ENCODE peak calls at places on chromosomes 7 and 10, in six cellular contexts. M, N, V, S, L and E are unnamed samples.

GRCh38 chr10:104081998-104082397 is 3.7 kb downstream of the COL17A1 start:
- DNase-seq in M (no peak), N (no peak), V (no peak), S (no peak), L (no peak), E (no peak)

GRCh38 chr10:3995302-3996210 is 210.5 kb upstream of the KLF6 start:
- DNase-seq in M (no peak), N (no peak), V (no peak), S (no peak), L (no peak), E (no peak)

GRCh38 chr10:14971867-14972448 is 12.8 kb downstream of the MEIG1 start:
- DNase-seq in M (no peak), N (peak; percentile 21), V (no peak), S (no peak), L (peak; percentile 46), E (no peak)

GRCh38 chr7:4058158-4058557 is 623.9 kb upstream of the FOXK1 start:
- DNase-seq in M (no peak), N (no peak), V (no peak), S (no peak), L (no peak), E (no peak)

GRCh38 chr7:29091722-29092121 is 54.6 kb downstream of the CPVL start:
- DNase-seq in M (no peak), N (no peak), V (no peak), S (no peak), L (no peak), E (no peak)

GRCh38 chr7:144408116-144408515 is 4.6 kb upstream of the NOBOX start:
- DNase-seq in M (no peak), N (no peak), V (no peak), S (peak; percentile 0), L (no peak), E (no peak)

GRCh38 chr7:19713676-19714075 is 4.8 kb upstream of the POLR1F start:
- DNase-seq in M (no peak), N (no peak), V (no peak), S (no peak), L (no peak), E (peak; percentile 43)

GRCh38 chr7:57868771-57869483 is 418.9 kb downstream of the ZNF716 start:
- DNase-seq in M (no peak), N (no peak), V (peak; percentile 42), S (no peak), L (no peak), E (no peak)

GRCh38 chr7:75980126-75980864 is 14.1 kb downstream of the TMEM120A start:
- DNase-seq in M (no peak), N (no peak), V (peak; percentile 72), S (no peak), L (no peak), E (peak; percentile 41)